ENCODE peak calls at places on chromosome 12, in six cellular contexts. Z, H, T, N, M and Y are unnamed samples. For H3K36me3, the result is how much of the 10 kb centered on the place peaks cover.

GRCh38 chr12:110636516-110636915 is 22.6 kb downstream of the TCTN1 start:
- DNase-seq in H (no peak), Z (no peak), N (no peak), M (peak), T (no peak), Y (no peak)

GRCh38 chr12:67766370-67766769 is 117.8 kb downstream of the DYRK2 start:
- DNase-seq in T (no peak), M (no peak), H (no peak), N (no peak), Z (no peak), Y (no peak)

GRCh38 chr12:88127099-88127498 is 14.8 kb downstream of the CEP290 start:
- DNase-seq in H (no peak), T (no peak), M (no peak), N (no peak), Z (no peak), Y (no peak)

GRCh38 chr12:114746297-114747074 is 62.5 kb upstream of the TBX3 start:
- DNase-seq in H (no peak), Z (no peak), M (no peak), N (peak), T (no peak), Y (no peak)

GRCh38 chr12:48958049-48958388 is 732 bp upstream of the ARF3 start:
- DNase-seq in H (no peak), M (no peak), T (no peak), Z (no peak), N (no peak), Y (no peak)

GRCh38 chr12:88113871-88114270 is 28.0 kb downstream of the CEP290 start:
- DNase-seq in T (no peak), Z (no peak), H (no peak), M (no peak), N (no peak), Y (no peak)

GRCh38 chr12:124385219-124385969 is 90.5 kb downstream of the RFLNA start:
- DNase-seq in N (no peak), Z (no peak), H (no peak), T (no peak), M (no peak), Y (no peak)

GRCh38 chr12:63889236-63889635 is 44.7 kb downstream of the SRGAP1 start:
- DNase-seq in N (no peak), T (no peak), H (no peak), Z (no peak), M (no peak), Y (no peak)

GRCh38 chr12:51922762-51923505 is 15.6 kb downstream of the ACVRL1 start:
- DNase-seq in T (peak), H (no peak), M (peak), Z (peak), N (no peak), Y (peak)

GRCh38 chr12:69602954-69603353 is 7.8 kb downstream of the LRRC10 start:
- DNase-seq in Z (no peak), T (no peak), M (no peak), H (no peak), N (no peak), Y (no peak)

GRCh38 chr12:47245623-47246022 is 165.9 kb upstream of the AMIGO2 start:
- DNase-seq in M (no peak), T (no peak), N (no peak), Z (no peak), H (no peak), Y (no peak)

GRCh38 chr12:113537751-113538087 is 66.0 kb upstream of the LHX5 start:
- DNase-seq in H (no peak), M (no peak), N (no peak), Z (no peak), T (no peak), Y (no peak)

GRCh38 chr12:119406811-119407210 is 72.3 kb downstream of the CCDC60 start:
- DNase-seq in N (no peak), H (no peak), Z (no peak), M (no peak), T (no peak), Y (no peak)

GRCh38 chr12:119406322-119406721 is 71.8 kb downstream of the CCDC60 start:
- DNase-seq in T (no peak), Z (no peak), H (no peak), N (no peak), M (no peak), Y (no peak)

GRCh38 chr12:119412811-119413794 is 78.6 kb downstream of the CCDC60 start:
- DNase-seq in N (peak), Z (peak), H (peak), T (peak), M (no peak), Y (peak)

GRCh38 chr12:119410396-119410795 is 75.9 kb downstream of the CCDC60 start:
- DNase-seq in N (no peak), T (no peak), H (no peak), Z (no peak), M (no peak), Y (no peak)

GRCh38 chr12:119409043-119409442 is 74.5 kb downstream of the CCDC60 start:
- DNase-seq in T (no peak), M (no peak), H (no peak), Z (no peak), N (no peak), Y (no peak)
- TF ChIP-seq POLR2A in T (no peak), M (no peak), H (no peak), Z (no peak), N (no peak), Y (no peak)

GRCh38 chr12:41624571-41624970 is 436.5 kb downstream of the PDZRN4 start:
- DNase-seq in H (no peak), N (no peak), T (no peak), M (no peak), Z (no peak), Y (no peak)

GRCh38 chr12:41619705-41620104 is 431.6 kb downstream of the PDZRN4 start:
- DNase-seq in T (no peak), H (no peak), Z (no peak), N (no peak), M (no peak), Y (no peak)

DNA sequence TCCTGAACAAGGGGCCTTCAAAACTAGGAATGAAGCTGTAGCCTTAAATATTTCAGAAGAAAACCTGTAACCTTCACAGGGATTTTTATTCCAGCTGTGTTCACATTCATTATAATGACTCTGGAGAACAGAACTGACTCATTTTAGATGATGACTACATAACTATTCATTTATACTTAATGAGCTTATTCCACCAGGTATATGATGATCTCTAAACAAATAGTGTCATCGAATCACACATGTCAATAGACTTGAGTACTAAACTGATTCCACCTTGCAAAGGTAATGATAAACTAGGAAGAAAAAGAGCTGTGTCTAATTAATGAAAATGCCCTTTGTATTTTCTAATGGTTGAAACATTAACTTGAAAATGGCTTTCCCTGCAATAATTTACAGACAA is 433.2 kb downstream of the PDZRN4 start:
- DNase-seq in N (no peak), M (no peak), H (no peak), T (no peak), Z (no peak), Y (no peak)
- H3K36me3 ChIP-seq in N (under half), M (under half), H (under half), T (under half), Z (under half), Y (under half)

DNA sequence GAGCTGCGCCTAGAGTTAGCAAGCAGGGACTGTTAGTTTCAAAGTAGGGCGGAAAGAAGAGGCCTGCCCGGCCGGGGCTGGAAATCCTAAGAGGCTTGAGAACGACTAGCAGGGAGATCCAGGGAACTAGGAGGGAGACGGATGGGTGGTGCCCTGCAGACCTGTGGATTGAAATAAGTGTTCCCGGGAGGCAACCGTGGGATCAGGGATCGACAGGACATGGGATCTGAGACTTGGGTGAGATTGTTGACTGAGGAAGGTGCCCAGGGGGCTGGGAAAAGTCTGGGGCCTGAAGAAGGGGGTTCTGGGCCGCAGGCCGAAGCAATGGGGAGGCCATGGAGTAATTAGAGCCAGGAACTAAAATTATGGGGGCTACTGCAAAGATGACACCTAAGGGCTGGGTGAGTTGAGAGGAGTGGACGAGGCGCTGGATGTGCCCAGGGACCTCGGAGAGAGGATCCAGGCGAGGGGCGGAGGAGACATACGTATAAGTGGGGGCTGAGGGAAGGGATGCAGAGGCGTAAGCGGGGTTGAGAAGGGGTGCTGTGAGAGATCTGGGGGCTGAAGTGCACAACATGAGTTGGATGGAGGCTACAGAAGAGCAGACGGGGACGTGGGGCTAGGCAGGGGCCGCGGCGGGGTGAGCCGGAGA is 630 bp downstream of the LTA4H start:
- DNase-seq in H (peak), N (peak), Z (peak), T (no peak), M (no peak), Y (peak)
- TF ChIP-seq EP300 in H (no peak), N (no peak), Z (no peak), T (no peak), M (no peak), Y (no peak)

DNA sequence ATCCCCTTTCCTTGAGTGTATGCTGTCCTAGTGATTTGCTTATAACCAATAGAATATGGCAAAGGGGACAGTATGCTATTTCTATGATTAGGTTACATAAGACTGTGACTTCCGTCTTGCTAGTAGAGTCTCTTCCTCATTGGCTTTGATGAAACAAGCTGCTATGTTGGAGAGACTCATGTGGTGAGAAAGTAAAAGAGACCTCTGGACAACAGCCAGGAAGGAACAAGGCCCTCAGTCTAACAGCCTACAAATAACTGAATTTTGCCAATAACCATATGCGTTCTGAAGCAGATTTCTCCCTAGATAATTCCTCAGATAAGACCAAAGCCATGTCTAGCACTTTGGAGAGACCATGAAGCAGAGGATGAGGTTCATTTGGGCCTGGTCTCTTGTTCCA is 134.5 kb upstream of the NAV3 start:
- DNase-seq in M (no peak), H (no peak), Z (no peak), T (no peak), N (no peak), Y (no peak)
- TF ChIP-seq POLR2A in M (no peak), H (no peak), Z (no peak), T (no peak), N (no peak), Y (no peak)

GRCh38 chr12:106717671-106718070 is 56.8 kb upstream of the RIC8B start:
- DNase-seq in N (no peak), M (no peak), T (no peak), H (peak), Z (no peak), Y (no peak)
- H3K36me3 ChIP-seq in N (under half), M (under half), T (under half), H (under half), Z (under half), Y (under half)

DNA sequence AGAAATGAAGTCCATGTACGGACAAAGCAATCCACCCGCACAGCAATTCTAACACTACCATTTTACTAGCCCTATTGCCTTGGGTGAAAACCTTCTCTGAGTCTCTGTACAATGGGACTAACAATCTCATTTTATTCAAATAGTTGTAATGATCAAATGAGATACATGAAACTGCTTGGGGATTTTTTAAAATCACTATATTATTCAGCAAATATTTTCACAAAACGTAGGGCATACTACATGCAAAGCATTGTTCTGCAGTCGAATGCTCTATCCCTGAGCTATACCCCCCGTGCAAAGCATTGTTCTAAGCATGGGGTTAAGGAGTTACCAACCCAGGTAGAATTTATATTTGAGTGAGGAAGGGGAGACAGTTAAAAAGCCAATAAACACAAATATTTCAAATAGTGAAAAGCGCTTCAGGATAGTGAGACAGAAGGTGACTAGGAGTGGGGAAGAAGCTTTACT is 554 bp upstream of the ATF7 start:
- DNase-seq in N (no peak), T (no peak), M (no peak), H (no peak), Z (no peak), Y (no peak)
- TF ChIP-seq EP300 in N (no peak), T (no peak), M (no peak), H (no peak), Z (no peak), Y (no peak)

DNA sequence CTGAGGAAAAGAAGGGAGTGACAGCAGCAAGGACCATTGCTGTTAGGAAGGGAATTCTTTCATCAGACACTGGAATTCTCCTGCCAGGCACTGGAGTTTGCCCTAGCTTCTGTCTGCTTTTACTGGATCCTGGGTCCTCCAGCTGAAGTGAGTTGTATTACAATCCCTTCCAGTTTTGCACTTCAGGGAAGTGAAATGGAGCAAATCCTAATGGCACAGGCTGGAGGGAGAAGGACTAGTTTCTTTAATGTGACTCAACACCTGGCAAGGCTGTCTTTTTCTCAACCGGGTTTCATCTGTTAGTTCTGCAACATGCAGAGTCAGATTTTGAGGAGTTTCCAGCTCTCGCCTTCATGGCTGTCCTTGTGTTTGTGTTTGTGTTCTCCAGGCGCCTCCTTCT is 45.8 kb downstream of the ETV6 start:
- DNase-seq in N (no peak), Z (no peak), M (no peak), T (no peak), H (no peak), Y (no peak)
- TF ChIP-seq POLR2A in N (no peak), Z (no peak), M (no peak), T (no peak), H (no peak), Y (no peak)